ENCODE peak calls at places on chromosome 3, in ten cellular contexts. One of them, this sample, is unnamed.

GRCh38 chr3:71579934-71580318 is 3.6 kb downstream of the FOXP1 start:
- DNase-seq in CD4-positive, alpha-beta T cell: no peak
- DNase-seq in IMR-90: peak
- DNase-seq in thoracic aorta: no peak
- DNase-seq in psoas muscle: no peak
- DNase-seq in body of pancreas: peak
- DNase-seq in dorsolateral prefrontal cortex: no peak
- DNase-seq in mesendoderm: peak
- DNase-seq in HL-60: peak
- DNase-seq in upper lobe of right lung: no peak
- DNase-seq in this sample: no peak

GRCh38 chr3:30810617-30811016 is 83.8 kb downstream of the GADL1 start:
- DNase-seq in CD4-positive, alpha-beta T cell: no peak
- DNase-seq in IMR-90: no peak
- DNase-seq in thoracic aorta: no peak
- DNase-seq in psoas muscle: no peak
- DNase-seq in body of pancreas: no peak
- DNase-seq in dorsolateral prefrontal cortex: no peak
- DNase-seq in mesendoderm: peak
- DNase-seq in HL-60: no peak
- DNase-seq in upper lobe of right lung: no peak
- DNase-seq in this sample: no peak

GRCh38 chr3:126352476-126353454 is 4.4 kb downstream of the KLF15 start:
- DNase-seq in CD4-positive, alpha-beta T cell: no peak
- DNase-seq in IMR-90: peak
- DNase-seq in thoracic aorta: no peak
- DNase-seq in psoas muscle: peak
- DNase-seq in body of pancreas: peak
- DNase-seq in dorsolateral prefrontal cortex: peak
- DNase-seq in mesendoderm: no peak
- DNase-seq in HL-60: no peak
- DNase-seq in upper lobe of right lung: peak
- DNase-seq in this sample: no peak

GRCh38 chr3:13715167-13715954 is 164.5 kb downstream of the WNT7A start:
- DNase-seq in CD4-positive, alpha-beta T cell: no peak
- DNase-seq in IMR-90: no peak
- DNase-seq in thoracic aorta: no peak
- DNase-seq in psoas muscle: no peak
- DNase-seq in body of pancreas: no peak
- DNase-seq in dorsolateral prefrontal cortex: no peak
- DNase-seq in mesendoderm: no peak
- DNase-seq in HL-60: no peak
- DNase-seq in upper lobe of right lung: peak
- DNase-seq in this sample: no peak

GRCh38 chr3:112390783-112391641 is 58.1 kb downstream of the CD200 start:
- DNase-seq in CD4-positive, alpha-beta T cell: no peak
- DNase-seq in IMR-90: peak
- DNase-seq in thoracic aorta: no peak
- DNase-seq in psoas muscle: no peak
- DNase-seq in body of pancreas: no peak
- DNase-seq in dorsolateral prefrontal cortex: no peak
- DNase-seq in mesendoderm: peak
- DNase-seq in HL-60: no peak
- DNase-seq in upper lobe of right lung: no peak
- DNase-seq in this sample: peak

GRCh38 chr3:63351159-63352007 is 73.3 kb downstream of the SYNPR start:
- DNase-seq in CD4-positive, alpha-beta T cell: no peak
- DNase-seq in IMR-90: peak
- DNase-seq in thoracic aorta: no peak
- DNase-seq in psoas muscle: no peak
- DNase-seq in body of pancreas: peak
- DNase-seq in dorsolateral prefrontal cortex: no peak
- DNase-seq in mesendoderm: peak
- DNase-seq in HL-60: peak
- DNase-seq in upper lobe of right lung: no peak
- DNase-seq in this sample: no peak

GRCh38 chr3:197592361-197593045 is 36.7 kb upstream of the BDH1 start:
- DNase-seq in CD4-positive, alpha-beta T cell: no peak
- DNase-seq in IMR-90: no peak
- DNase-seq in thoracic aorta: no peak
- DNase-seq in psoas muscle: no peak
- DNase-seq in body of pancreas: no peak
- DNase-seq in dorsolateral prefrontal cortex: no peak
- DNase-seq in mesendoderm: no peak
- DNase-seq in HL-60: no peak
- DNase-seq in upper lobe of right lung: no peak
- DNase-seq in this sample: no peak

GRCh38 chr3:128701342-128702212 is 24.4 kb upstream of the RAB7A start:
- DNase-seq in CD4-positive, alpha-beta T cell: no peak
- DNase-seq in IMR-90: peak
- DNase-seq in thoracic aorta: no peak
- DNase-seq in psoas muscle: no peak
- DNase-seq in body of pancreas: no peak
- DNase-seq in dorsolateral prefrontal cortex: no peak
- DNase-seq in mesendoderm: no peak
- DNase-seq in HL-60: no peak
- DNase-seq in upper lobe of right lung: no peak
- DNase-seq in this sample: no peak

GRCh38 chr3:129612350-129613204 is 6.1 kb upstream of the PLXND1 start:
- DNase-seq in CD4-positive, alpha-beta T cell: no peak
- DNase-seq in IMR-90: peak
- DNase-seq in thoracic aorta: no peak
- DNase-seq in psoas muscle: peak
- DNase-seq in body of pancreas: no peak
- DNase-seq in dorsolateral prefrontal cortex: no peak
- DNase-seq in mesendoderm: peak
- DNase-seq in HL-60: no peak
- DNase-seq in upper lobe of right lung: no peak
- DNase-seq in this sample: no peak

GRCh38 chr3:64276131-64276530 is 50.9 kb upstream of the PRICKLE2 start:
- DNase-seq in CD4-positive, alpha-beta T cell: no peak
- DNase-seq in IMR-90: no peak
- DNase-seq in thoracic aorta: no peak
- DNase-seq in psoas muscle: no peak
- DNase-seq in body of pancreas: no peak
- DNase-seq in dorsolateral prefrontal cortex: no peak
- DNase-seq in mesendoderm: no peak
- DNase-seq in HL-60: no peak
- DNase-seq in upper lobe of right lung: no peak
- DNase-seq in this sample: no peak

GRCh38 chr3:195754141-195754540 is 33.4 kb downstream of the MUC20 start:
- DNase-seq in CD4-positive, alpha-beta T cell: no peak
- DNase-seq in IMR-90: no peak
- DNase-seq in thoracic aorta: no peak
- DNase-seq in psoas muscle: no peak
- DNase-seq in body of pancreas: no peak
- DNase-seq in dorsolateral prefrontal cortex: no peak
- DNase-seq in mesendoderm: no peak
- DNase-seq in HL-60: no peak
- DNase-seq in upper lobe of right lung: no peak
- DNase-seq in this sample: no peak

GRCh38 chr3:195753609-195754008 is 32.8 kb downstream of the MUC20 start:
- DNase-seq in CD4-positive, alpha-beta T cell: no peak
- DNase-seq in IMR-90: no peak
- DNase-seq in thoracic aorta: no peak
- DNase-seq in psoas muscle: peak
- DNase-seq in body of pancreas: no peak
- DNase-seq in dorsolateral prefrontal cortex: no peak
- DNase-seq in mesendoderm: no peak
- DNase-seq in HL-60: no peak
- DNase-seq in upper lobe of right lung: no peak
- DNase-seq in this sample: no peak

GRCh38 chr3:195754906-195755305 is 34.1 kb downstream of the MUC20 start:
- DNase-seq in CD4-positive, alpha-beta T cell: no peak
- DNase-seq in IMR-90: no peak
- DNase-seq in thoracic aorta: no peak
- DNase-seq in psoas muscle: peak
- DNase-seq in body of pancreas: no peak
- DNase-seq in dorsolateral prefrontal cortex: no peak
- DNase-seq in mesendoderm: no peak
- DNase-seq in HL-60: no peak
- DNase-seq in upper lobe of right lung: no peak
- DNase-seq in this sample: no peak

GRCh38 chr3:195756935-195757302 is 36.1 kb downstream of the MUC20 start:
- DNase-seq in CD4-positive, alpha-beta T cell: no peak
- DNase-seq in IMR-90: no peak
- DNase-seq in thoracic aorta: no peak
- DNase-seq in psoas muscle: no peak
- DNase-seq in body of pancreas: no peak
- DNase-seq in dorsolateral prefrontal cortex: no peak
- DNase-seq in mesendoderm: peak
- DNase-seq in HL-60: no peak
- DNase-seq in upper lobe of right lung: no peak
- DNase-seq in this sample: no peak

DNA sequence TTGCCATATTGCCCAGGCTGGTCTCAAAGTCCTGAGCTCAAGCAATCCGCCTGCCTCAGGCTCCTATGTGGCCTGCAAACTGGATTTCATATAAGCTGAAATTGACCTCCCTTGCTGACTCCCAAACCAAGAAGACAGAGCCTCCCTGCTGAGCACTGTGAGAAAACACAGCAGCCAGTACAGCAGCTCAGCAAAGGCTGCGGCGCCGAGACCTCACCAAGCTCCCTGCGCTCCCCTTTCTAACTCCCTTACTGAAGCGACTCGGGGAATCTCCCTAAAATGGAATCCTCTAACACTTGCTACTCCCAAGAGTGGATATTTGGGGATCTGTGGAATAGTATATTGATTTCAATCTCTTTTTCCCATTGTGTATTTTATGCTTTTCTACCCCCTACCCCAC is 34.6 kb downstream of the MUC20 start:
- DNase-seq in CD4-positive, alpha-beta T cell: no peak
- DNase-seq in IMR-90: no peak
- DNase-seq in thoracic aorta: no peak
- DNase-seq in psoas muscle: no peak
- DNase-seq in body of pancreas: no peak
- DNase-seq in dorsolateral prefrontal cortex: no peak
- DNase-seq in mesendoderm: no peak
- DNase-seq in HL-60: no peak
- DNase-seq in upper lobe of right lung: no peak
- DNase-seq in this sample: no peak
- H3K27ac ChIP-seq in CD4-positive, alpha-beta T cell: no peak
- H3K27ac ChIP-seq in IMR-90: no peak
- H3K27ac ChIP-seq in thoracic aorta: no peak
- H3K27ac ChIP-seq in psoas muscle: no peak
- H3K27ac ChIP-seq in body of pancreas: no peak
- H3K27ac ChIP-seq in dorsolateral prefrontal cortex: no peak
- H3K27ac ChIP-seq in mesendoderm: no peak
- H3K27ac ChIP-seq in HL-60: no peak
- H3K27ac ChIP-seq in upper lobe of right lung: no peak
- H3K27ac ChIP-seq in this sample: no peak

GRCh38 chr3:47433796-47434195 is 41.9 kb downstream of the SCAP start:
- DNase-seq in CD4-positive, alpha-beta T cell: no peak
- DNase-seq in IMR-90: no peak
- DNase-seq in thoracic aorta: no peak
- DNase-seq in psoas muscle: no peak
- DNase-seq in body of pancreas: no peak
- DNase-seq in dorsolateral prefrontal cortex: no peak
- DNase-seq in mesendoderm: no peak
- DNase-seq in HL-60: no peak
- DNase-seq in upper lobe of right lung: no peak
- DNase-seq in this sample: no peak
- H3K27ac ChIP-seq in CD4-positive, alpha-beta T cell: no peak
- H3K27ac ChIP-seq in IMR-90: no peak
- H3K27ac ChIP-seq in thoracic aorta: no peak
- H3K27ac ChIP-seq in psoas muscle: no peak
- H3K27ac ChIP-seq in body of pancreas: no peak
- H3K27ac ChIP-seq in dorsolateral prefrontal cortex: no peak
- H3K27ac ChIP-seq in mesendoderm: no peak
- H3K27ac ChIP-seq in HL-60: no peak
- H3K27ac ChIP-seq in upper lobe of right lung: no peak
- H3K27ac ChIP-seq in this sample: no peak

DNA sequence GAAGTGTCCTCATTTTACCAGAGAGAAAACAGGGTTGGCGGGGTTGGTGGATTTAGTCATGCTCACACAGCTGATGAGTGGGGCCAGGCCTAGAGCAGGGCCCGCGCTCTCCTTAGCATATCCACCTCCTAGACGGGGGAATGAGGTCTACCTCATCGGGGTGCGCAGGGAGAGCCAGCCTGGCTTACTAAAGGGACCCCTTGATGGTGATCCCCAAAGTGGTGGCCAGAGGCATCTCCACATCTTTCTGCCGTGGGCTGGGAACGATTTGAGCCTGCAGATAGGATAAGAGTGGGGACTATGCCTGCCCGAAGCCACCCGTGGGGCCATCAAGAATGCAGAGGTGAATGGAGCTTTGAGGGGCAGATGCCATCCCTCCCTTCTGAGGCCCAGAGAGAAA is 69.4 kb downstream of the UMPS start:
- DNase-seq in CD4-positive, alpha-beta T cell: no peak
- DNase-seq in IMR-90: no peak
- DNase-seq in thoracic aorta: no peak
- DNase-seq in psoas muscle: no peak
- DNase-seq in body of pancreas: no peak
- DNase-seq in dorsolateral prefrontal cortex: no peak
- DNase-seq in mesendoderm: no peak
- DNase-seq in HL-60: no peak
- DNase-seq in upper lobe of right lung: no peak
- DNase-seq in this sample: no peak
- H3K27ac ChIP-seq in CD4-positive, alpha-beta T cell: no peak
- H3K27ac ChIP-seq in IMR-90: no peak
- H3K27ac ChIP-seq in thoracic aorta: peak
- H3K27ac ChIP-seq in psoas muscle: peak
- H3K27ac ChIP-seq in body of pancreas: no peak
- H3K27ac ChIP-seq in dorsolateral prefrontal cortex: no peak
- H3K27ac ChIP-seq in mesendoderm: no peak
- H3K27ac ChIP-seq in HL-60: no peak
- H3K27ac ChIP-seq in upper lobe of right lung: no peak
- H3K27ac ChIP-seq in this sample: peak

GRCh38 chr3:108292465-108292864 is 3.9 kb upstream of the HHLA2 start:
- DNase-seq in CD4-positive, alpha-beta T cell: no peak
- DNase-seq in IMR-90: no peak
- DNase-seq in thoracic aorta: no peak
- DNase-seq in psoas muscle: no peak
- DNase-seq in body of pancreas: no peak
- DNase-seq in dorsolateral prefrontal cortex: no peak
- DNase-seq in mesendoderm: no peak
- DNase-seq in HL-60: no peak
- DNase-seq in upper lobe of right lung: no peak
- DNase-seq in this sample: no peak

GRCh38 chr3:108287146-108287545 is 9.2 kb upstream of the HHLA2 start:
- DNase-seq in CD4-positive, alpha-beta T cell: no peak
- DNase-seq in IMR-90: no peak
- DNase-seq in thoracic aorta: no peak
- DNase-seq in psoas muscle: no peak
- DNase-seq in body of pancreas: no peak
- DNase-seq in dorsolateral prefrontal cortex: no peak
- DNase-seq in mesendoderm: no peak
- DNase-seq in HL-60: no peak
- DNase-seq in upper lobe of right lung: no peak
- DNase-seq in this sample: no peak

GRCh38 chr3:108292905-108293328 is 3.4 kb upstream of the HHLA2 start:
- DNase-seq in CD4-positive, alpha-beta T cell: no peak
- DNase-seq in IMR-90: no peak
- DNase-seq in thoracic aorta: no peak
- DNase-seq in psoas muscle: no peak
- DNase-seq in body of pancreas: no peak
- DNase-seq in dorsolateral prefrontal cortex: no peak
- DNase-seq in mesendoderm: no peak
- DNase-seq in HL-60: no peak
- DNase-seq in upper lobe of right lung: no peak
- DNase-seq in this sample: no peak

GRCh38 chr3:108285176-108285575 is 11.2 kb upstream of the HHLA2 start:
- DNase-seq in CD4-positive, alpha-beta T cell: no peak
- DNase-seq in IMR-90: no peak
- DNase-seq in thoracic aorta: no peak
- DNase-seq in psoas muscle: no peak
- DNase-seq in body of pancreas: no peak
- DNase-seq in dorsolateral prefrontal cortex: no peak
- DNase-seq in mesendoderm: no peak
- DNase-seq in HL-60: no peak
- DNase-seq in upper lobe of right lung: no peak
- DNase-seq in this sample: no peak

GRCh38 chr3:108289159-108289558 is 7.2 kb upstream of the HHLA2 start:
- DNase-seq in CD4-positive, alpha-beta T cell: no peak
- DNase-seq in IMR-90: no peak
- DNase-seq in thoracic aorta: no peak
- DNase-seq in psoas muscle: no peak
- DNase-seq in body of pancreas: peak
- DNase-seq in dorsolateral prefrontal cortex: no peak
- DNase-seq in mesendoderm: no peak
- DNase-seq in HL-60: no peak
- DNase-seq in upper lobe of right lung: no peak
- DNase-seq in this sample: no peak
- H3K27ac ChIP-seq in CD4-positive, alpha-beta T cell: no peak
- H3K27ac ChIP-seq in IMR-90: no peak
- H3K27ac ChIP-seq in thoracic aorta: no peak
- H3K27ac ChIP-seq in psoas muscle: no peak
- H3K27ac ChIP-seq in body of pancreas: no peak
- H3K27ac ChIP-seq in dorsolateral prefrontal cortex: no peak
- H3K27ac ChIP-seq in mesendoderm: no peak
- H3K27ac ChIP-seq in HL-60: no peak
- H3K27ac ChIP-seq in upper lobe of right lung: no peak
- H3K27ac ChIP-seq in this sample: no peak